ENCODE peak calls at places on chromosomes 7 and 10, in six cellular contexts. One of them, this sample, is unnamed.
A peak's percentile ranks its signal among the peaks of the same experiment; 100 is the strongest.

GRCh38 chr10:77405771-77406241 is 231.8 kb downstream of the KCNMA1 start:
- DNase-seq in nucleus accumbens: peak; percentile 26
- DNase-seq in GM03348: peak; percentile 89
- DNase-seq in substantia nigra: no peak
- DNase-seq in AG08395: peak; percentile 89
- DNase-seq in left kidney: peak; percentile 83
- DNase-seq in this sample: peak; percentile 76

GRCh38 chr10:88791924-88792323 is 10.6 kb upstream of the LIPM start:
- DNase-seq in nucleus accumbens: no peak
- DNase-seq in GM03348: peak; percentile 37
- DNase-seq in substantia nigra: no peak
- DNase-seq in AG08395: peak; percentile 33
- DNase-seq in left kidney: peak; percentile 64
- DNase-seq in this sample: peak; percentile 29

GRCh38 chr10:132184816-132185593 is 1.7 kb upstream of the DPYSL4 start:
- DNase-seq in nucleus accumbens: no peak
- DNase-seq in GM03348: no peak
- DNase-seq in substantia nigra: no peak
- DNase-seq in AG08395: no peak
- DNase-seq in left kidney: no peak
- DNase-seq in this sample: no peak

GRCh38 chr7:105600720-105601550 is 19.6 kb upstream of the EFCAB10 start:
- DNase-seq in nucleus accumbens: no peak
- DNase-seq in GM03348: no peak
- DNase-seq in substantia nigra: no peak
- DNase-seq in AG08395: peak; percentile 25
- DNase-seq in left kidney: no peak
- DNase-seq in this sample: no peak

GRCh38 chr7:66352071-66352470 is 146.9 kb downstream of the TPST1 start:
- DNase-seq in nucleus accumbens: no peak
- DNase-seq in GM03348: no peak
- DNase-seq in substantia nigra: no peak
- DNase-seq in AG08395: peak; percentile 19
- DNase-seq in left kidney: no peak
- DNase-seq in this sample: no peak

GRCh38 chr10:88389456-88389855 is 193.7 kb downstream of the RNLS start:
- DNase-seq in nucleus accumbens: no peak
- DNase-seq in GM03348: peak; percentile 35
- DNase-seq in substantia nigra: peak; percentile 1
- DNase-seq in AG08395: peak; percentile 13
- DNase-seq in left kidney: peak; percentile 72
- DNase-seq in this sample: peak; percentile 87

GRCh38 chr7:100674441-100675407 is 1.2 kb downstream of the GNB2 start:
- DNase-seq in nucleus accumbens: no peak
- DNase-seq in GM03348: peak; percentile 40
- DNase-seq in substantia nigra: peak; percentile 42
- DNase-seq in AG08395: no peak
- DNase-seq in left kidney: peak; percentile 67
- DNase-seq in this sample: peak; percentile 61

GRCh38 chr10:131320860-131321604 is 9.5 kb upstream of the TCERG1L start:
- DNase-seq in nucleus accumbens: no peak
- DNase-seq in GM03348: no peak
- DNase-seq in substantia nigra: no peak
- DNase-seq in AG08395: no peak
- DNase-seq in left kidney: no peak
- DNase-seq in this sample: no peak

GRCh38 chr7:86558680-86559079 is 85.0 kb upstream of the GRM3 start:
- DNase-seq in nucleus accumbens: no peak
- DNase-seq in GM03348: no peak
- DNase-seq in substantia nigra: no peak
- DNase-seq in AG08395: no peak
- DNase-seq in left kidney: no peak
- DNase-seq in this sample: no peak

GRCh38 chr10:100401631-100402328 is 54.7 kb downstream of the SCD start:
- DNase-seq in nucleus accumbens: no peak
- DNase-seq in GM03348: no peak
- DNase-seq in substantia nigra: no peak
- DNase-seq in AG08395: no peak
- DNase-seq in left kidney: no peak
- DNase-seq in this sample: no peak

This sample was measured in adipocyte.